ENCODE peak calls at places on chromosomes 3 and 15, in seven cellular contexts. H, Z, N, M, K, C and G are unnamed samples.

GRCh38 chr3:9008550-9009255 is 45.4 kb upstream of the RAD18 start:
- DNase-seq in H (no peak), Z (no peak), C (no peak), N (no peak), M (no peak), K (no peak), G (no peak)

GRCh38 chr3:8980756-8981257 is 17.5 kb upstream of the RAD18 start:
- DNase-seq in M (no peak), K (no peak), N (no peak), H (no peak), C (no peak), Z (no peak), G (no peak)

GRCh38 chr15:41013698-41014414 is 60.6 kb downstream of the CHAC1 start:
- DNase-seq in C (no peak), H (no peak), K (no peak), N (no peak), Z (peak; percentile 75), M (no peak), G (no peak)

GRCh38 chr3:143171141-143171651 is 51.6 kb downstream of the CHST2 start:
- DNase-seq in N (no peak), Z (peak; percentile 96), M (no peak), K (no peak), C (no peak), H (no peak), G (no peak)

GRCh38 chr3:171770689-171771620 is 39.3 kb downstream of the PLD1 start:
- DNase-seq in C (no peak), H (no peak), M (no peak), N (no peak), Z (peak; percentile 97), K (peak; percentile 89), G (peak; percentile 74)

GRCh38 chr3:185961675-185962232 is 23.9 kb upstream of the TRA2B start:
- DNase-seq in H (peak; percentile 56), K (no peak), M (no peak), N (no peak), C (no peak), Z (no peak), G (no peak)

GRCh38 chr3:78736863-78737262 is 1030.9 kb downstream of the ROBO1 start:
- DNase-seq in K (no peak), N (no peak), H (no peak), M (no peak), Z (peak; percentile 77), C (no peak), G (no peak)

GRCh38 chr3:112730210-112730609 is 89.3 kb upstream of the CCDC80 start:
- DNase-seq in M (no peak), N (no peak), K (peak; percentile 50), Z (peak; percentile 51), H (no peak), C (no peak), G (no peak)

GRCh38 chr3:183539821-183540220 is 15.7 kb downstream of the KLHL6 start:
- DNase-seq in Z (no peak), H (no peak), M (no peak), K (no peak), N (no peak), C (no peak), G (no peak)

GRCh38 chr3:163878396-163878795 is 1199.9 kb downstream of the SI start:
- DNase-seq in K (peak; percentile 21), Z (no peak), M (no peak), C (no peak), H (no peak), N (no peak), G (no peak)

GRCh38 chr15:77784361-77785292 is 151.9 kb upstream of the LINGO1 start:
- DNase-seq in M (peak; percentile 10), N (peak; percentile 52), C (no peak), K (peak; percentile 46), H (peak; percentile 29), Z (peak; percentile 19), G (peak; percentile 41)

GRCh38 chr3:127853681-127854080 is 31.4 kb upstream of the MGLL start:
- DNase-seq in H (no peak), K (peak; percentile 43), M (no peak), C (no peak), Z (no peak), N (no peak), G (peak; percentile 87)

GRCh38 chr3:22236490-22237271 is 485.7 kb upstream of the ZNF385D start:
- DNase-seq in M (no peak), C (no peak), K (peak; percentile 58), N (no peak), Z (peak; percentile 33), H (no peak), G (no peak)

GRCh38 chr3:10334461-10334860 is 13.5 kb upstream of the SEC13 start:
- DNase-seq in K (peak; percentile 25), C (no peak), M (no peak), N (no peak), Z (no peak), H (no peak), G (peak; percentile 22)

GRCh38 chr3:14647976-14648955 is 3.3 kb upstream of the CCDC174 start:
- DNase-seq in H (no peak), M (no peak), K (no peak), C (no peak), Z (no peak), N (no peak), G (no peak)

GRCh38 chr3:151171145-151171544 is 31.9 kb downstream of the GPR171 start:
- DNase-seq in C (no peak), K (no peak), M (no peak), H (peak; percentile 43), Z (peak; percentile 16), N (peak; percentile 70), G (no peak)

GRCh38 chr3:28951773-28952556 is 328.9 kb upstream of the RBMS3 start:
- DNase-seq in C (no peak), M (no peak), Z (no peak), K (peak; percentile 77), N (no peak), H (no peak), G (no peak)

GRCh38 chr3:38005076-38006020 is 14.8 kb downstream of the VILL start:
- DNase-seq in M (peak; percentile 36), K (peak; percentile 67), N (no peak), Z (no peak), C (no peak), H (no peak), G (peak; percentile 42)

GRCh38 chr15:44550256-44550655 is 13.3 kb downstream of the EIF3J start:
- DNase-seq in Z (peak; percentile 66), H (no peak), K (peak; percentile 62), C (no peak), M (no peak), N (no peak), G (peak; percentile 58)

GRCh38 chr15:63381301-63382192 is at the start of gene CA12:
- DNase-seq in C (no peak), N (no peak), K (peak; percentile 55), M (peak; percentile 28), Z (peak; percentile 53), H (peak; percentile 25), G (peak; percentile 74)

GRCh38 chr15:73414876-73415275 is 28.1 kb upstream of the REC114 start:
- DNase-seq in K (no peak), C (no peak), Z (no peak), N (no peak), M (no peak), H (no peak), G (no peak)

GRCh38 chr15:31471731-31472430 is 145.2 kb downstream of the KLF13 start:
- DNase-seq in C (no peak), Z (peak; percentile 94), H (no peak), K (peak; percentile 30), N (no peak), M (no peak), G (no peak)

GRCh38 chr3:62500556-62501294 is 127.4 kb upstream of the FEZF2 start:
- DNase-seq in M (no peak), C (no peak), N (no peak), H (no peak), K (no peak), Z (no peak), G (no peak)

GRCh38 chr3:142019794-142020320 is 129.5 kb downstream of the TFDP2 start:
- DNase-seq in M (no peak), N (no peak), H (no peak), C (no peak), K (no peak), Z (peak; percentile 33), G (no peak)